ENCODE peak calls at places on chromosomes 4 and X, in six cellular contexts. One of them, this sample, is unnamed. For H3K4me1, the result is how much of the 10 kb centered on the place peaks cover.

GRCh38 chr4:31518796-31519250 is 798.7 kb downstream of the PCDH7 start:
- DNase-seq in lung: no peak
- DNase-seq in gastrocnemius medialis: no peak
- DNase-seq in A549: peak
- DNase-seq in cardiac muscle cell: no peak
- DNase-seq in IMR-90: peak
- DNase-seq in this sample: no peak

GRCh38 chr4:102780476-102781144 is 19.8 kb upstream of the MANBA start:
- DNase-seq in cardiac muscle cell: peak
- DNase-seq in A549: peak
- DNase-seq in gastrocnemius medialis: no peak
- DNase-seq in lung: no peak
- DNase-seq in IMR-90: peak
- DNase-seq in this sample: no peak

GRCh38 chr4:7759221-7759620 is 180.4 kb downstream of the AFAP1 start:
- DNase-seq in lung: no peak
- DNase-seq in gastrocnemius medialis: no peak
- DNase-seq in IMR-90: no peak
- DNase-seq in A549: no peak
- DNase-seq in cardiac muscle cell: no peak
- DNase-seq in this sample: no peak

GRCh38 chr4:52751349-52751911 is at the start of gene ERVMER34-1:
- DNase-seq in IMR-90: no peak
- DNase-seq in lung: peak
- DNase-seq in cardiac muscle cell: peak
- DNase-seq in gastrocnemius medialis: no peak
- DNase-seq in A549: peak
- DNase-seq in this sample: peak

GRCh38 chr4:132001542-132001941 is 1147.6 kb upstream of the PCDH10 start:
- DNase-seq in cardiac muscle cell: peak
- DNase-seq in A549: no peak
- DNase-seq in IMR-90: peak
- DNase-seq in gastrocnemius medialis: no peak
- DNase-seq in lung: no peak
- DNase-seq in this sample: no peak

GRCh38 chr4:102623622-102624021 is 122.5 kb downstream of the NFKB1 start:
- DNase-seq in IMR-90: peak
- DNase-seq in cardiac muscle cell: peak
- DNase-seq in lung: no peak
- DNase-seq in gastrocnemius medialis: no peak
- DNase-seq in A549: peak
- DNase-seq in this sample: no peak

GRCh38 chr4:65670331-65671031 is at the start of gene EPHA5:
- DNase-seq in cardiac muscle cell: peak
- DNase-seq in IMR-90: peak
- DNase-seq in A549: peak
- DNase-seq in gastrocnemius medialis: no peak
- DNase-seq in lung: peak
- DNase-seq in this sample: no peak

GRCh38 chrX:155819966-155820491 is 61.1 kb upstream of the VAMP7 start:
- DNase-seq in A549: peak
- DNase-seq in cardiac muscle cell: peak
- DNase-seq in lung: peak
- DNase-seq in IMR-90: peak
- DNase-seq in gastrocnemius medialis: peak
- DNase-seq in this sample: peak

DNA sequence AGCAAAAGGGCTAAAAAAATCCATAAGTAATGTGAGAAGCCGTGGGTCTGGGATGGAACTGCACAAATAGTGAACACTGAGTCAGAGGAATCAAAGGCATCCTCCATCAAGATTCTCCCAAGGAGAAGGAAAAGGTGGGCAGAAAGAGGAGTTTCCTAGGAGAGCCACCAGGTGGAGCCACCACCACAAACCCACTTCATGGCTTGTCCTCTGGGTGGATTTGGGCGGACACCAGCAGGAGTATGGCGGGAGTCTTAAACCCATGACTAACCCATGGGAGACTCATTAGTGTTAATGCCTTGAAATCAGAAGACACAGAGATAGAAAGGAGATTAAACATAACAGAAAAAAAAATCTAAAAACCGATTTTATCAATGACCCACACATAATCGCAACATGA is 147.7 kb downstream of the SH3KBP1 start:
- DNase-seq in cardiac muscle cell: peak
- DNase-seq in lung: peak
- DNase-seq in A549: peak
- DNase-seq in gastrocnemius medialis: peak
- DNase-seq in IMR-90: peak
- DNase-seq in this sample: peak
- H3K4me1 ChIP-seq in cardiac muscle cell: under half
- H3K4me1 ChIP-seq in lung: under half
- H3K4me1 ChIP-seq in A549: under half
- H3K4me1 ChIP-seq in gastrocnemius medialis: under half
- H3K4me1 ChIP-seq in IMR-90: under half
- H3K4me1 ChIP-seq in this sample: under half

DNA sequence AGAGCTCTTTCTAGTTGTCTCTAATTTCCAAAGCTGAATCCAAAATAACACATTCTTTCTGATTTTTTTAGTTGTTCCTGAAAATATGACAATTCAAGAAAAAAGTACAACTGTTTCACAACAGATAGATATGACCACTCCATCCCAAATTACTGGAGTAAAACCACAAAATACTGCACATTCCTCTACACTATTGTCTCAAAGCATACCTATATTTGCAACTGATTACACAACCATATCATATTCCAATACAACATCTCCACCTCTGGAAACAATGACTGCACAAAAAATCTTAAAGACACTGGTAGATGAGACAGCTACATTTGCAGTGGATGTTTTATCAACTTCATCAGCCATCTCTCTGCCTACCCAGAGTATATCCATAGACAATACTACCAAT is 43.6 kb downstream of the ADGRG4 start:
- DNase-seq in gastrocnemius medialis: no peak
- DNase-seq in cardiac muscle cell: no peak
- DNase-seq in lung: no peak
- DNase-seq in A549: no peak
- DNase-seq in IMR-90: no peak
- DNase-seq in this sample: no peak
- TF ChIP-seq CTCF in gastrocnemius medialis: no peak
- TF ChIP-seq CTCF in cardiac muscle cell: no peak
- TF ChIP-seq CTCF in lung: no peak
- TF ChIP-seq CTCF in A549: no peak
- TF ChIP-seq CTCF in IMR-90: no peak
- TF ChIP-seq CTCF in this sample: no peak

GRCh38 chrX:7119927-7120577 is 27.5 kb upstream of the STS start:
- DNase-seq in IMR-90: no peak
- DNase-seq in cardiac muscle cell: no peak
- DNase-seq in gastrocnemius medialis: no peak
- DNase-seq in lung: no peak
- DNase-seq in A549: no peak
- DNase-seq in this sample: no peak
- H3K27ac ChIP-seq in IMR-90: no peak
- H3K27ac ChIP-seq in cardiac muscle cell: no peak
- H3K27ac ChIP-seq in gastrocnemius medialis: no peak
- H3K27ac ChIP-seq in lung: no peak
- H3K27ac ChIP-seq in A549: no peak
- H3K27ac ChIP-seq in this sample: peak

GRCh38 chr4:48653217-48654014 is 126.7 kb downstream of the FRYL start:
- DNase-seq in cardiac muscle cell: peak
- DNase-seq in IMR-90: peak
- DNase-seq in gastrocnemius medialis: peak
- DNase-seq in A549: no peak
- DNase-seq in lung: no peak
- DNase-seq in this sample: peak
- H3K4me1 ChIP-seq in cardiac muscle cell: under half
- H3K4me1 ChIP-seq in IMR-90: under half
- H3K4me1 ChIP-seq in gastrocnemius medialis: under half
- H3K4me1 ChIP-seq in A549: under half
- H3K4me1 ChIP-seq in lung: under half
- H3K4me1 ChIP-seq in this sample: under half

GRCh38 chr4:6195602-6196319 is 4.6 kb downstream of the JAKMIP1 start:
- DNase-seq in A549: no peak
- DNase-seq in cardiac muscle cell: no peak
- DNase-seq in IMR-90: no peak
- DNase-seq in gastrocnemius medialis: no peak
- DNase-seq in lung: no peak
- DNase-seq in this sample: no peak

GRCh38 chr4:6196871-6197270 is 3.5 kb downstream of the JAKMIP1 start:
- DNase-seq in A549: no peak
- DNase-seq in gastrocnemius medialis: no peak
- DNase-seq in lung: no peak
- DNase-seq in cardiac muscle cell: no peak
- DNase-seq in IMR-90: no peak
- DNase-seq in this sample: no peak

GRCh38 chr4:6196324-6196723 is 4.0 kb downstream of the JAKMIP1 start:
- DNase-seq in cardiac muscle cell: no peak
- DNase-seq in IMR-90: no peak
- DNase-seq in gastrocnemius medialis: no peak
- DNase-seq in lung: no peak
- DNase-seq in A549: no peak
- DNase-seq in this sample: no peak

GRCh38 chr4:6193399-6193798 is 7.0 kb downstream of the JAKMIP1 start:
- DNase-seq in lung: no peak
- DNase-seq in gastrocnemius medialis: no peak
- DNase-seq in IMR-90: no peak
- DNase-seq in cardiac muscle cell: no peak
- DNase-seq in A549: no peak
- DNase-seq in this sample: no peak

DNA sequence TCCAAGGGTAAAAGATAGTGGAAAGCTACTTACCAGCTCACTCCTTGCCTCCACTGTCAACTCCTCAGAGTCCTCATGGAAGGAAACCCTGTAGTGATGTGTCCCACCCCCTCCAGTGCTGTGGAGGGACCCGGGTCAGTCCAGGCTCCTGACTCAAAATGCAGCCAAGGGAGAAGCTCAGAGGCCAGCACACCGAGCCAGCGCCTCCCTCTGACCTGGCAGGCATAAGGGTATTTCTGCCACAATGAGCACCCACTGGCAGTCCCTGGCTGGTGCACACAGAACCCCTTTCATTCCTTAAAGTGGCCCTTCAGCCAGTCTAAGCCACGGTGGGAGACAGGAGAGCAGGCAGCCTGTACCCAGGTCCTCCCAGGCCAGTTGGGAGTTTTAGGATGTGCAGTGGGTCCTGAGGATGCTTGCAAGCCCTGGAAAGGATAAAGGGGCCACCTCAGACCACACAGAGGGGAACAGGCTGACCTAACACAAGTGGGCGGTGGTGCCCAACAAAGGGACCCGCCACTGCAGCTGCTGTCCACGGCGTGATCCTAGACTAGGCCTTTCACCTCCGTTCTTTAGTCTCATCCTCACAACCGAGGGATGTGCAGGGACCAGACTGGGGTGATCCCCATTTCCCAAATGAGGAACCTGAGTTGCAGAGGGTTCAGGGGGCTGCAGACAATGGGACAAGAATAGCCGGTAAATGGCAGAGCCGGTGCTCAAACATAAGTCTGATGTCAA is 5.7 kb downstream of the JAKMIP1 start:
- DNase-seq in cardiac muscle cell: no peak
- DNase-seq in gastrocnemius medialis: no peak
- DNase-seq in lung: no peak
- DNase-seq in A549: no peak
- DNase-seq in IMR-90: no peak
- DNase-seq in this sample: no peak
- TF ChIP-seq CTCF in cardiac muscle cell: no peak
- TF ChIP-seq CTCF in gastrocnemius medialis: no peak
- TF ChIP-seq CTCF in lung: no peak
- TF ChIP-seq CTCF in A549: no peak
- TF ChIP-seq CTCF in IMR-90: no peak
- TF ChIP-seq CTCF in this sample: no peak

GRCh38 chr4:38179690-38180299 is 219.6 kb downstream of the PTTG2 start:
- DNase-seq in IMR-90: peak
- DNase-seq in A549: peak
- DNase-seq in lung: peak
- DNase-seq in cardiac muscle cell: peak
- DNase-seq in gastrocnemius medialis: peak
- DNase-seq in this sample: peak
- H3K27ac ChIP-seq in IMR-90: no peak
- H3K27ac ChIP-seq in A549: peak
- H3K27ac ChIP-seq in lung: no peak
- H3K27ac ChIP-seq in cardiac muscle cell: no peak
- H3K27ac ChIP-seq in gastrocnemius medialis: no peak
- H3K27ac ChIP-seq in this sample: peak

DNA sequence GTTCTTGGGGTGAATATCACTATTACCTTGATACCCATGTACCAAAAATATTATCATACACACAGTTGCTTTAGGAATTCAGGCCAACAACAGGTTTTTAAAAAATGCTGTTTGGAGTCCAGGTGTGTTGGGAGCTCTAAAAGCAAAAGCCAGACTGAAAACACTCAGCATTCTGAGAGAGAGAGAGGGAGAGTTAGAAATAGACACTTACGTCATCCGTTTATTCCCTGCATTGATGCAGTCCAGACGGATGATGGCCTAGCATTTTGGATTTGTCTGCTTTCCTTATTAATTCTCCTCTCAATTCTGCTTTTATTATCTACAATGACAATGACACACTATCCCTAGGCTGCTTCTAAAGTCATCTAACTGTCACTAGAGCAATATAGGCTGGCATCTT is 358.3 kb upstream of the BOD1L1 start:
- DNase-seq in lung: no peak
- DNase-seq in IMR-90: peak
- DNase-seq in gastrocnemius medialis: no peak
- DNase-seq in A549: no peak
- DNase-seq in cardiac muscle cell: peak
- DNase-seq in this sample: no peak
- H3K4me1 ChIP-seq in lung: under half
- H3K4me1 ChIP-seq in IMR-90: under half
- H3K4me1 ChIP-seq in gastrocnemius medialis: under half
- H3K4me1 ChIP-seq in A549: half or more
- H3K4me1 ChIP-seq in cardiac muscle cell: under half
- H3K4me1 ChIP-seq in this sample: under half

GRCh38 chr4:37631551-37631950 is 54.6 kb downstream of the RELL1 start:
- DNase-seq in IMR-90: peak
- DNase-seq in cardiac muscle cell: peak
- DNase-seq in A549: no peak
- DNase-seq in gastrocnemius medialis: peak
- DNase-seq in lung: no peak
- DNase-seq in this sample: peak
- TF ChIP-seq CTCF in IMR-90: no peak
- TF ChIP-seq CTCF in cardiac muscle cell: no peak
- TF ChIP-seq CTCF in A549: no peak
- TF ChIP-seq CTCF in gastrocnemius medialis: no peak
- TF ChIP-seq CTCF in lung: no peak
- TF ChIP-seq CTCF in this sample: no peak

GRCh38 chr4:169029947-169030346 is 19.9 kb upstream of the CBR4 start:
- DNase-seq in lung: no peak
- DNase-seq in gastrocnemius medialis: no peak
- DNase-seq in IMR-90: no peak
- DNase-seq in A549: no peak
- DNase-seq in cardiac muscle cell: no peak
- DNase-seq in this sample: no peak
- H3K27ac ChIP-seq in lung: no peak
- H3K27ac ChIP-seq in gastrocnemius medialis: no peak
- H3K27ac ChIP-seq in IMR-90: no peak
- H3K27ac ChIP-seq in A549: peak
- H3K27ac ChIP-seq in cardiac muscle cell: no peak
- H3K27ac ChIP-seq in this sample: no peak

GRCh38 chr4:138671106-138671505 is 344.5 kb upstream of the NOCT start:
- DNase-seq in gastrocnemius medialis: no peak
- DNase-seq in IMR-90: no peak
- DNase-seq in cardiac muscle cell: no peak
- DNase-seq in A549: no peak
- DNase-seq in lung: no peak
- DNase-seq in this sample: no peak
- H3K4me1 ChIP-seq in gastrocnemius medialis: under half
- H3K4me1 ChIP-seq in IMR-90: under half
- H3K4me1 ChIP-seq in cardiac muscle cell: under half
- H3K4me1 ChIP-seq in A549: under half
- H3K4me1 ChIP-seq in lung: under half
- H3K4me1 ChIP-seq in this sample: under half

This sample was measured in transverse colon.